ENCODE peak calls at places on chromosomes 7 and 10, in four cellular contexts. D is HT1080, A is hypothalamus, B is left ventricle myocardium superior. C is an unnamed sample.

GRCh38 chr10:31926154-31926553 is 2.5 kb downstream of the ARHGAP12 start:
- DNase-seq in D (no peak), A (no peak), B (no peak), C (no peak)

GRCh38 chr7:139870406-139870805 is 41.3 kb downstream of the TBXAS1 start:
- DNase-seq in D (no peak), B (no peak), A (no peak), C (no peak)

GRCh38 chr7:129295015-129295423 is 70.2 kb downstream of the AHCYL2 start:
- DNase-seq in B (no peak), D (no peak), A (no peak), C (no peak)

GRCh38 chr7:37833107-37833817 is 15.1 kb upstream of the NME8 start:
- DNase-seq in B (peak), A (peak), D (no peak), C (peak)

GRCh38 chr7:118288098-118288497 is 63.6 kb downstream of the ANKRD7 start:
- DNase-seq in A (no peak), B (no peak), D (peak), C (no peak)

GRCh38 chr7:136353287-136353686 is 376.1 kb upstream of the MTPN start:
- DNase-seq in B (no peak), D (no peak), A (no peak), C (no peak)

GRCh38 chr10:8407561-8408021 is 353.1 kb downstream of the GATA3 start:
- DNase-seq in D (no peak), B (no peak), A (no peak), C (no peak)

GRCh38 chr10:77197544-77197943 is 440.1 kb downstream of the KCNMA1 start:
- DNase-seq in B (no peak), A (no peak), D (no peak), C (no peak)

GRCh38 chr7:104272767-104273384 is 55.5 kb upstream of the LHFPL3 start:
- DNase-seq in B (no peak), A (no peak), D (peak), C (no peak)

GRCh38 chr10:133297504-133297903 is 11.2 kb downstream of the TUBGCP2 start:
- DNase-seq in A (no peak), B (no peak), D (no peak), C (no peak)

GRCh38 chr10:11403116-11403515 is 208.3 kb downstream of the USP6NL start:
- DNase-seq in D (no peak), A (no peak), B (no peak), C (peak)

GRCh38 chr7:2060701-2061100 is 172.0 kb downstream of the MAD1L1 start:
- DNase-seq in B (no peak), D (no peak), A (no peak), C (no peak)

C was measured in lower leg skin.